ENCODE peak calls at places on chromosome 10, in nine cellular contexts. One of them, this sample, is unnamed.

GRCh38 chr10:80599424-80599847 is 61.7 kb downstream of the SH2D4B start:
- DNase-seq in T-helper 2 cell: no peak
- DNase-seq in activated naive CD8-positive, alpha-beta T cell treated with anti-CD3 and anti-CD28 coated beads, Interleukin-2, amount 50 U/mL, for 24 hours: peak
- DNase-seq in stimulated activated CD4-positive, alpha-beta T cell treated with anti-CD3 and anti-CD28 coated beads, TNF-alpha, amount 100 ng/mL, for 1 hour: peak
- DNase-seq in activated naive CD4-positive, alpha-beta T cell treated with anti-CD3 and anti-CD28 coated beads, Interleukin-2, amount 10 ng/mL, durations not matched to agents 7 days and 5 days: peak
- DNase-seq in nephron progenitor cell: peak
- DNase-seq in fibroblast of pulmonary artery: peak
- DNase-seq in sciatic nerve: no peak
- DNase-seq in fibroblast of mammary gland: peak
- DNase-seq in this sample: no peak

GRCh38 chr10:74799840-74800239 is 26.6 kb upstream of the KAT6B start:
- DNase-seq in T-helper 2 cell: no peak
- DNase-seq in activated naive CD8-positive, alpha-beta T cell treated with anti-CD3 and anti-CD28 coated beads, Interleukin-2, amount 50 U/mL, for 24 hours: peak
- DNase-seq in stimulated activated CD4-positive, alpha-beta T cell treated with anti-CD3 and anti-CD28 coated beads, TNF-alpha, amount 100 ng/mL, for 1 hour: no peak
- DNase-seq in activated naive CD4-positive, alpha-beta T cell treated with anti-CD3 and anti-CD28 coated beads, Interleukin-2, amount 10 ng/mL, durations not matched to agents 7 days and 5 days: no peak
- DNase-seq in nephron progenitor cell: no peak
- DNase-seq in fibroblast of pulmonary artery: peak
- DNase-seq in sciatic nerve: no peak
- DNase-seq in fibroblast of mammary gland: peak
- DNase-seq in this sample: no peak

GRCh38 chr10:133131053-133131452 is 29.0 kb upstream of the KNDC1 start:
- DNase-seq in T-helper 2 cell: no peak
- DNase-seq in activated naive CD8-positive, alpha-beta T cell treated with anti-CD3 and anti-CD28 coated beads, Interleukin-2, amount 50 U/mL, for 24 hours: no peak
- DNase-seq in stimulated activated CD4-positive, alpha-beta T cell treated with anti-CD3 and anti-CD28 coated beads, TNF-alpha, amount 100 ng/mL, for 1 hour: no peak
- DNase-seq in activated naive CD4-positive, alpha-beta T cell treated with anti-CD3 and anti-CD28 coated beads, Interleukin-2, amount 10 ng/mL, durations not matched to agents 7 days and 5 days: no peak
- DNase-seq in nephron progenitor cell: no peak
- DNase-seq in fibroblast of pulmonary artery: no peak
- DNase-seq in sciatic nerve: no peak
- DNase-seq in fibroblast of mammary gland: no peak
- DNase-seq in this sample: no peak

GRCh38 chr10:90430186-90430585 is 427.7 kb downstream of the HTR7 start:
- DNase-seq in T-helper 2 cell: no peak
- DNase-seq in activated naive CD8-positive, alpha-beta T cell treated with anti-CD3 and anti-CD28 coated beads, Interleukin-2, amount 50 U/mL, for 24 hours: no peak
- DNase-seq in stimulated activated CD4-positive, alpha-beta T cell treated with anti-CD3 and anti-CD28 coated beads, TNF-alpha, amount 100 ng/mL, for 1 hour: no peak
- DNase-seq in activated naive CD4-positive, alpha-beta T cell treated with anti-CD3 and anti-CD28 coated beads, Interleukin-2, amount 10 ng/mL, durations not matched to agents 7 days and 5 days: no peak
- DNase-seq in nephron progenitor cell: no peak
- DNase-seq in fibroblast of pulmonary artery: no peak
- DNase-seq in sciatic nerve: no peak
- DNase-seq in fibroblast of mammary gland: no peak
- DNase-seq in this sample: no peak

GRCh38 chr10:110822708-110823291 is 48.9 kb upstream of the PDCD4 start:
- DNase-seq in T-helper 2 cell: no peak
- DNase-seq in activated naive CD8-positive, alpha-beta T cell treated with anti-CD3 and anti-CD28 coated beads, Interleukin-2, amount 50 U/mL, for 24 hours: no peak
- DNase-seq in stimulated activated CD4-positive, alpha-beta T cell treated with anti-CD3 and anti-CD28 coated beads, TNF-alpha, amount 100 ng/mL, for 1 hour: no peak
- DNase-seq in activated naive CD4-positive, alpha-beta T cell treated with anti-CD3 and anti-CD28 coated beads, Interleukin-2, amount 10 ng/mL, durations not matched to agents 7 days and 5 days: no peak
- DNase-seq in nephron progenitor cell: no peak
- DNase-seq in fibroblast of pulmonary artery: no peak
- DNase-seq in sciatic nerve: no peak
- DNase-seq in fibroblast of mammary gland: no peak
- DNase-seq in this sample: no peak

GRCh38 chr10:62377966-62378365 is 3.8 kb downstream of the ZNF365 start:
- DNase-seq in T-helper 2 cell: no peak
- DNase-seq in activated naive CD8-positive, alpha-beta T cell treated with anti-CD3 and anti-CD28 coated beads, Interleukin-2, amount 50 U/mL, for 24 hours: no peak
- DNase-seq in stimulated activated CD4-positive, alpha-beta T cell treated with anti-CD3 and anti-CD28 coated beads, TNF-alpha, amount 100 ng/mL, for 1 hour: no peak
- DNase-seq in activated naive CD4-positive, alpha-beta T cell treated with anti-CD3 and anti-CD28 coated beads, Interleukin-2, amount 10 ng/mL, durations not matched to agents 7 days and 5 days: no peak
- DNase-seq in nephron progenitor cell: no peak
- DNase-seq in fibroblast of pulmonary artery: no peak
- DNase-seq in sciatic nerve: no peak
- DNase-seq in fibroblast of mammary gland: no peak
- DNase-seq in this sample: no peak

GRCh38 chr10:90321132-90321816 is 536.6 kb downstream of the HTR7 start:
- DNase-seq in T-helper 2 cell: no peak
- DNase-seq in activated naive CD8-positive, alpha-beta T cell treated with anti-CD3 and anti-CD28 coated beads, Interleukin-2, amount 50 U/mL, for 24 hours: no peak
- DNase-seq in stimulated activated CD4-positive, alpha-beta T cell treated with anti-CD3 and anti-CD28 coated beads, TNF-alpha, amount 100 ng/mL, for 1 hour: no peak
- DNase-seq in activated naive CD4-positive, alpha-beta T cell treated with anti-CD3 and anti-CD28 coated beads, Interleukin-2, amount 10 ng/mL, durations not matched to agents 7 days and 5 days: no peak
- DNase-seq in nephron progenitor cell: no peak
- DNase-seq in fibroblast of pulmonary artery: peak
- DNase-seq in sciatic nerve: no peak
- DNase-seq in fibroblast of mammary gland: peak
- DNase-seq in this sample: no peak

GRCh38 chr10:6840766-6841165 is 260.7 kb upstream of the PRKCQ start:
- DNase-seq in T-helper 2 cell: no peak
- DNase-seq in activated naive CD8-positive, alpha-beta T cell treated with anti-CD3 and anti-CD28 coated beads, Interleukin-2, amount 50 U/mL, for 24 hours: no peak
- DNase-seq in stimulated activated CD4-positive, alpha-beta T cell treated with anti-CD3 and anti-CD28 coated beads, TNF-alpha, amount 100 ng/mL, for 1 hour: no peak
- DNase-seq in activated naive CD4-positive, alpha-beta T cell treated with anti-CD3 and anti-CD28 coated beads, Interleukin-2, amount 10 ng/mL, durations not matched to agents 7 days and 5 days: no peak
- DNase-seq in nephron progenitor cell: no peak
- DNase-seq in fibroblast of pulmonary artery: peak
- DNase-seq in sciatic nerve: no peak
- DNase-seq in fibroblast of mammary gland: peak
- DNase-seq in this sample: no peak

GRCh38 chr10:27723436-27723835 is 22.2 kb downstream of the MKX start:
- DNase-seq in T-helper 2 cell: no peak
- DNase-seq in activated naive CD8-positive, alpha-beta T cell treated with anti-CD3 and anti-CD28 coated beads, Interleukin-2, amount 50 U/mL, for 24 hours: no peak
- DNase-seq in stimulated activated CD4-positive, alpha-beta T cell treated with anti-CD3 and anti-CD28 coated beads, TNF-alpha, amount 100 ng/mL, for 1 hour: no peak
- DNase-seq in activated naive CD4-positive, alpha-beta T cell treated with anti-CD3 and anti-CD28 coated beads, Interleukin-2, amount 10 ng/mL, durations not matched to agents 7 days and 5 days: no peak
- DNase-seq in nephron progenitor cell: no peak
- DNase-seq in fibroblast of pulmonary artery: no peak
- DNase-seq in sciatic nerve: no peak
- DNase-seq in fibroblast of mammary gland: peak
- DNase-seq in this sample: no peak

GRCh38 chr10:24793648-24794379 is 70.1 kb upstream of the ARHGAP21 start:
- DNase-seq in T-helper 2 cell: no peak
- DNase-seq in activated naive CD8-positive, alpha-beta T cell treated with anti-CD3 and anti-CD28 coated beads, Interleukin-2, amount 50 U/mL, for 24 hours: no peak
- DNase-seq in stimulated activated CD4-positive, alpha-beta T cell treated with anti-CD3 and anti-CD28 coated beads, TNF-alpha, amount 100 ng/mL, for 1 hour: no peak
- DNase-seq in activated naive CD4-positive, alpha-beta T cell treated with anti-CD3 and anti-CD28 coated beads, Interleukin-2, amount 10 ng/mL, durations not matched to agents 7 days and 5 days: no peak
- DNase-seq in nephron progenitor cell: no peak
- DNase-seq in fibroblast of pulmonary artery: peak
- DNase-seq in sciatic nerve: no peak
- DNase-seq in fibroblast of mammary gland: peak
- DNase-seq in this sample: no peak

GRCh38 chr10:62614389-62615157 is 189.9 kb upstream of the ADO start:
- DNase-seq in T-helper 2 cell: no peak
- DNase-seq in activated naive CD8-positive, alpha-beta T cell treated with anti-CD3 and anti-CD28 coated beads, Interleukin-2, amount 50 U/mL, for 24 hours: peak
- DNase-seq in stimulated activated CD4-positive, alpha-beta T cell treated with anti-CD3 and anti-CD28 coated beads, TNF-alpha, amount 100 ng/mL, for 1 hour: no peak
- DNase-seq in activated naive CD4-positive, alpha-beta T cell treated with anti-CD3 and anti-CD28 coated beads, Interleukin-2, amount 10 ng/mL, durations not matched to agents 7 days and 5 days: no peak
- DNase-seq in nephron progenitor cell: no peak
- DNase-seq in fibroblast of pulmonary artery: no peak
- DNase-seq in sciatic nerve: no peak
- DNase-seq in fibroblast of mammary gland: peak
- DNase-seq in this sample: no peak

GRCh38 chr10:18159596-18159995 is 19.4 kb downstream of the CACNB2 start:
- DNase-seq in T-helper 2 cell: no peak
- DNase-seq in activated naive CD8-positive, alpha-beta T cell treated with anti-CD3 and anti-CD28 coated beads, Interleukin-2, amount 50 U/mL, for 24 hours: no peak
- DNase-seq in stimulated activated CD4-positive, alpha-beta T cell treated with anti-CD3 and anti-CD28 coated beads, TNF-alpha, amount 100 ng/mL, for 1 hour: no peak
- DNase-seq in activated naive CD4-positive, alpha-beta T cell treated with anti-CD3 and anti-CD28 coated beads, Interleukin-2, amount 10 ng/mL, durations not matched to agents 7 days and 5 days: no peak
- DNase-seq in nephron progenitor cell: no peak
- DNase-seq in fibroblast of pulmonary artery: peak
- DNase-seq in sciatic nerve: no peak
- DNase-seq in fibroblast of mammary gland: peak
- DNase-seq in this sample: no peak

GRCh38 chr10:129609551-129609950 is 142.5 kb downstream of the MGMT start:
- DNase-seq in T-helper 2 cell: no peak
- DNase-seq in activated naive CD8-positive, alpha-beta T cell treated with anti-CD3 and anti-CD28 coated beads, Interleukin-2, amount 50 U/mL, for 24 hours: no peak
- DNase-seq in stimulated activated CD4-positive, alpha-beta T cell treated with anti-CD3 and anti-CD28 coated beads, TNF-alpha, amount 100 ng/mL, for 1 hour: no peak
- DNase-seq in activated naive CD4-positive, alpha-beta T cell treated with anti-CD3 and anti-CD28 coated beads, Interleukin-2, amount 10 ng/mL, durations not matched to agents 7 days and 5 days: no peak
- DNase-seq in nephron progenitor cell: no peak
- DNase-seq in fibroblast of pulmonary artery: no peak
- DNase-seq in sciatic nerve: no peak
- DNase-seq in fibroblast of mammary gland: no peak
- DNase-seq in this sample: no peak

GRCh38 chr10:85458274-85458673 is 908.3 kb downstream of the GRID1 start:
- DNase-seq in T-helper 2 cell: no peak
- DNase-seq in activated naive CD8-positive, alpha-beta T cell treated with anti-CD3 and anti-CD28 coated beads, Interleukin-2, amount 50 U/mL, for 24 hours: no peak
- DNase-seq in stimulated activated CD4-positive, alpha-beta T cell treated with anti-CD3 and anti-CD28 coated beads, TNF-alpha, amount 100 ng/mL, for 1 hour: no peak
- DNase-seq in activated naive CD4-positive, alpha-beta T cell treated with anti-CD3 and anti-CD28 coated beads, Interleukin-2, amount 10 ng/mL, durations not matched to agents 7 days and 5 days: no peak
- DNase-seq in nephron progenitor cell: peak
- DNase-seq in fibroblast of pulmonary artery: no peak
- DNase-seq in sciatic nerve: no peak
- DNase-seq in fibroblast of mammary gland: no peak
- DNase-seq in this sample: no peak

GRCh38 chr10:124000792-124001201 is 92.6 kb downstream of the CHST15 start:
- DNase-seq in T-helper 2 cell: no peak
- DNase-seq in activated naive CD8-positive, alpha-beta T cell treated with anti-CD3 and anti-CD28 coated beads, Interleukin-2, amount 50 U/mL, for 24 hours: no peak
- DNase-seq in stimulated activated CD4-positive, alpha-beta T cell treated with anti-CD3 and anti-CD28 coated beads, TNF-alpha, amount 100 ng/mL, for 1 hour: no peak
- DNase-seq in activated naive CD4-positive, alpha-beta T cell treated with anti-CD3 and anti-CD28 coated beads, Interleukin-2, amount 10 ng/mL, durations not matched to agents 7 days and 5 days: no peak
- DNase-seq in nephron progenitor cell: no peak
- DNase-seq in fibroblast of pulmonary artery: no peak
- DNase-seq in sciatic nerve: peak
- DNase-seq in fibroblast of mammary gland: peak
- DNase-seq in this sample: no peak

GRCh38 chr10:51867956-51868355 is 168.6 kb upstream of the CSTF2T start:
- DNase-seq in T-helper 2 cell: no peak
- DNase-seq in activated naive CD8-positive, alpha-beta T cell treated with anti-CD3 and anti-CD28 coated beads, Interleukin-2, amount 50 U/mL, for 24 hours: no peak
- DNase-seq in stimulated activated CD4-positive, alpha-beta T cell treated with anti-CD3 and anti-CD28 coated beads, TNF-alpha, amount 100 ng/mL, for 1 hour: no peak
- DNase-seq in activated naive CD4-positive, alpha-beta T cell treated with anti-CD3 and anti-CD28 coated beads, Interleukin-2, amount 10 ng/mL, durations not matched to agents 7 days and 5 days: no peak
- DNase-seq in nephron progenitor cell: no peak
- DNase-seq in fibroblast of pulmonary artery: peak
- DNase-seq in sciatic nerve: no peak
- DNase-seq in fibroblast of mammary gland: peak
- DNase-seq in this sample: no peak

GRCh38 chr10:53903756-53904155 is 897.3 kb downstream of the PCDH15 start:
- DNase-seq in T-helper 2 cell: no peak
- DNase-seq in activated naive CD8-positive, alpha-beta T cell treated with anti-CD3 and anti-CD28 coated beads, Interleukin-2, amount 50 U/mL, for 24 hours: no peak
- DNase-seq in stimulated activated CD4-positive, alpha-beta T cell treated with anti-CD3 and anti-CD28 coated beads, TNF-alpha, amount 100 ng/mL, for 1 hour: no peak
- DNase-seq in activated naive CD4-positive, alpha-beta T cell treated with anti-CD3 and anti-CD28 coated beads, Interleukin-2, amount 10 ng/mL, durations not matched to agents 7 days and 5 days: no peak
- DNase-seq in nephron progenitor cell: no peak
- DNase-seq in fibroblast of pulmonary artery: no peak
- DNase-seq in sciatic nerve: no peak
- DNase-seq in fibroblast of mammary gland: no peak
- DNase-seq in this sample: no peak

GRCh38 chr10:58645762-58646161 is 133.1 kb downstream of the BICC1 start:
- DNase-seq in T-helper 2 cell: no peak
- DNase-seq in activated naive CD8-positive, alpha-beta T cell treated with anti-CD3 and anti-CD28 coated beads, Interleukin-2, amount 50 U/mL, for 24 hours: no peak
- DNase-seq in stimulated activated CD4-positive, alpha-beta T cell treated with anti-CD3 and anti-CD28 coated beads, TNF-alpha, amount 100 ng/mL, for 1 hour: no peak
- DNase-seq in activated naive CD4-positive, alpha-beta T cell treated with anti-CD3 and anti-CD28 coated beads, Interleukin-2, amount 10 ng/mL, durations not matched to agents 7 days and 5 days: no peak
- DNase-seq in nephron progenitor cell: no peak
- DNase-seq in fibroblast of pulmonary artery: peak
- DNase-seq in sciatic nerve: no peak
- DNase-seq in fibroblast of mammary gland: peak
- DNase-seq in this sample: no peak

GRCh38 chr10:36606234-36606839 is 519.1 kb upstream of the ANKRD30A start:
- DNase-seq in T-helper 2 cell: no peak
- DNase-seq in activated naive CD8-positive, alpha-beta T cell treated with anti-CD3 and anti-CD28 coated beads, Interleukin-2, amount 50 U/mL, for 24 hours: no peak
- DNase-seq in stimulated activated CD4-positive, alpha-beta T cell treated with anti-CD3 and anti-CD28 coated beads, TNF-alpha, amount 100 ng/mL, for 1 hour: no peak
- DNase-seq in activated naive CD4-positive, alpha-beta T cell treated with anti-CD3 and anti-CD28 coated beads, Interleukin-2, amount 10 ng/mL, durations not matched to agents 7 days and 5 days: no peak
- DNase-seq in nephron progenitor cell: no peak
- DNase-seq in fibroblast of pulmonary artery: peak
- DNase-seq in sciatic nerve: no peak
- DNase-seq in fibroblast of mammary gland: no peak
- DNase-seq in this sample: no peak

GRCh38 chr10:110737886-110738634 is 93.9 kb downstream of the RBM20 start:
- DNase-seq in T-helper 2 cell: no peak
- DNase-seq in activated naive CD8-positive, alpha-beta T cell treated with anti-CD3 and anti-CD28 coated beads, Interleukin-2, amount 50 U/mL, for 24 hours: no peak
- DNase-seq in stimulated activated CD4-positive, alpha-beta T cell treated with anti-CD3 and anti-CD28 coated beads, TNF-alpha, amount 100 ng/mL, for 1 hour: no peak
- DNase-seq in activated naive CD4-positive, alpha-beta T cell treated with anti-CD3 and anti-CD28 coated beads, Interleukin-2, amount 10 ng/mL, durations not matched to agents 7 days and 5 days: no peak
- DNase-seq in nephron progenitor cell: no peak
- DNase-seq in fibroblast of pulmonary artery: peak
- DNase-seq in sciatic nerve: no peak
- DNase-seq in fibroblast of mammary gland: peak
- DNase-seq in this sample: no peak

GRCh38 chr10:126921974-126922525 is 16.8 kb downstream of the DOCK1 start:
- DNase-seq in T-helper 2 cell: no peak
- DNase-seq in activated naive CD8-positive, alpha-beta T cell treated with anti-CD3 and anti-CD28 coated beads, Interleukin-2, amount 50 U/mL, for 24 hours: no peak
- DNase-seq in stimulated activated CD4-positive, alpha-beta T cell treated with anti-CD3 and anti-CD28 coated beads, TNF-alpha, amount 100 ng/mL, for 1 hour: no peak
- DNase-seq in activated naive CD4-positive, alpha-beta T cell treated with anti-CD3 and anti-CD28 coated beads, Interleukin-2, amount 10 ng/mL, durations not matched to agents 7 days and 5 days: no peak
- DNase-seq in nephron progenitor cell: no peak
- DNase-seq in fibroblast of pulmonary artery: peak
- DNase-seq in sciatic nerve: no peak
- DNase-seq in fibroblast of mammary gland: peak
- DNase-seq in this sample: no peak

GRCh38 chr10:79090134-79090803 is 21.5 kb downstream of the ZMIZ1 start:
- DNase-seq in T-helper 2 cell: no peak
- DNase-seq in activated naive CD8-positive, alpha-beta T cell treated with anti-CD3 and anti-CD28 coated beads, Interleukin-2, amount 50 U/mL, for 24 hours: no peak
- DNase-seq in stimulated activated CD4-positive, alpha-beta T cell treated with anti-CD3 and anti-CD28 coated beads, TNF-alpha, amount 100 ng/mL, for 1 hour: no peak
- DNase-seq in activated naive CD4-positive, alpha-beta T cell treated with anti-CD3 and anti-CD28 coated beads, Interleukin-2, amount 10 ng/mL, durations not matched to agents 7 days and 5 days: no peak
- DNase-seq in nephron progenitor cell: no peak
- DNase-seq in fibroblast of pulmonary artery: peak
- DNase-seq in sciatic nerve: no peak
- DNase-seq in fibroblast of mammary gland: no peak
- DNase-seq in this sample: no peak

GRCh38 chr10:124384142-124384541 is 34.6 kb downstream of the OAT start:
- DNase-seq in T-helper 2 cell: no peak
- DNase-seq in activated naive CD8-positive, alpha-beta T cell treated with anti-CD3 and anti-CD28 coated beads, Interleukin-2, amount 50 U/mL, for 24 hours: no peak
- DNase-seq in stimulated activated CD4-positive, alpha-beta T cell treated with anti-CD3 and anti-CD28 coated beads, TNF-alpha, amount 100 ng/mL, for 1 hour: no peak
- DNase-seq in activated naive CD4-positive, alpha-beta T cell treated with anti-CD3 and anti-CD28 coated beads, Interleukin-2, amount 10 ng/mL, durations not matched to agents 7 days and 5 days: no peak
- DNase-seq in nephron progenitor cell: no peak
- DNase-seq in fibroblast of pulmonary artery: no peak
- DNase-seq in sciatic nerve: peak
- DNase-seq in fibroblast of mammary gland: no peak
- DNase-seq in this sample: no peak

GRCh38 chr10:70584941-70585544 is 17.5 kb downstream of the PRF1 start:
- DNase-seq in T-helper 2 cell: no peak
- DNase-seq in activated naive CD8-positive, alpha-beta T cell treated with anti-CD3 and anti-CD28 coated beads, Interleukin-2, amount 50 U/mL, for 24 hours: no peak
- DNase-seq in stimulated activated CD4-positive, alpha-beta T cell treated with anti-CD3 and anti-CD28 coated beads, TNF-alpha, amount 100 ng/mL, for 1 hour: no peak
- DNase-seq in activated naive CD4-positive, alpha-beta T cell treated with anti-CD3 and anti-CD28 coated beads, Interleukin-2, amount 10 ng/mL, durations not matched to agents 7 days and 5 days: peak
- DNase-seq in nephron progenitor cell: peak
- DNase-seq in fibroblast of pulmonary artery: no peak
- DNase-seq in sciatic nerve: no peak
- DNase-seq in fibroblast of mammary gland: peak
- DNase-seq in this sample: no peak

GRCh38 chr10:92574545-92575377 is 868 bp upstream of the IDE start:
- DNase-seq in T-helper 2 cell: no peak
- DNase-seq in activated naive CD8-positive, alpha-beta T cell treated with anti-CD3 and anti-CD28 coated beads, Interleukin-2, amount 50 U/mL, for 24 hours: no peak
- DNase-seq in stimulated activated CD4-positive, alpha-beta T cell treated with anti-CD3 and anti-CD28 coated beads, TNF-alpha, amount 100 ng/mL, for 1 hour: no peak
- DNase-seq in activated naive CD4-positive, alpha-beta T cell treated with anti-CD3 and anti-CD28 coated beads, Interleukin-2, amount 10 ng/mL, durations not matched to agents 7 days and 5 days: no peak
- DNase-seq in nephron progenitor cell: no peak
- DNase-seq in fibroblast of pulmonary artery: peak
- DNase-seq in sciatic nerve: no peak
- DNase-seq in fibroblast of mammary gland: peak
- DNase-seq in this sample: no peak

GRCh38 chr10:129759214-129760002 is 204.7 kb downstream of the EBF3 start:
- DNase-seq in T-helper 2 cell: no peak
- DNase-seq in activated naive CD8-positive, alpha-beta T cell treated with anti-CD3 and anti-CD28 coated beads, Interleukin-2, amount 50 U/mL, for 24 hours: no peak
- DNase-seq in stimulated activated CD4-positive, alpha-beta T cell treated with anti-CD3 and anti-CD28 coated beads, TNF-alpha, amount 100 ng/mL, for 1 hour: no peak
- DNase-seq in activated naive CD4-positive, alpha-beta T cell treated with anti-CD3 and anti-CD28 coated beads, Interleukin-2, amount 10 ng/mL, durations not matched to agents 7 days and 5 days: peak
- DNase-seq in nephron progenitor cell: no peak
- DNase-seq in fibroblast of pulmonary artery: no peak
- DNase-seq in sciatic nerve: peak
- DNase-seq in fibroblast of mammary gland: no peak
- DNase-seq in this sample: no peak

GRCh38 chr10:98246911-98247820 is 20.8 kb downstream of the LOXL4 start:
- DNase-seq in T-helper 2 cell: no peak
- DNase-seq in activated naive CD8-positive, alpha-beta T cell treated with anti-CD3 and anti-CD28 coated beads, Interleukin-2, amount 50 U/mL, for 24 hours: no peak
- DNase-seq in stimulated activated CD4-positive, alpha-beta T cell treated with anti-CD3 and anti-CD28 coated beads, TNF-alpha, amount 100 ng/mL, for 1 hour: no peak
- DNase-seq in activated naive CD4-positive, alpha-beta T cell treated with anti-CD3 and anti-CD28 coated beads, Interleukin-2, amount 10 ng/mL, durations not matched to agents 7 days and 5 days: no peak
- DNase-seq in nephron progenitor cell: peak
- DNase-seq in fibroblast of pulmonary artery: peak
- DNase-seq in sciatic nerve: no peak
- DNase-seq in fibroblast of mammary gland: peak
- DNase-seq in this sample: no peak

GRCh38 chr10:70652761-70653657 is 19.3 kb upstream of the ADAMTS14 start:
- DNase-seq in T-helper 2 cell: no peak
- DNase-seq in activated naive CD8-positive, alpha-beta T cell treated with anti-CD3 and anti-CD28 coated beads, Interleukin-2, amount 50 U/mL, for 24 hours: no peak
- DNase-seq in stimulated activated CD4-positive, alpha-beta T cell treated with anti-CD3 and anti-CD28 coated beads, TNF-alpha, amount 100 ng/mL, for 1 hour: no peak
- DNase-seq in activated naive CD4-positive, alpha-beta T cell treated with anti-CD3 and anti-CD28 coated beads, Interleukin-2, amount 10 ng/mL, durations not matched to agents 7 days and 5 days: no peak
- DNase-seq in nephron progenitor cell: no peak
- DNase-seq in fibroblast of pulmonary artery: peak
- DNase-seq in sciatic nerve: no peak
- DNase-seq in fibroblast of mammary gland: peak
- DNase-seq in this sample: no peak

GRCh38 chr10:129108378-129108777 is 358.7 kb upstream of the MGMT start:
- DNase-seq in T-helper 2 cell: no peak
- DNase-seq in activated naive CD8-positive, alpha-beta T cell treated with anti-CD3 and anti-CD28 coated beads, Interleukin-2, amount 50 U/mL, for 24 hours: no peak
- DNase-seq in stimulated activated CD4-positive, alpha-beta T cell treated with anti-CD3 and anti-CD28 coated beads, TNF-alpha, amount 100 ng/mL, for 1 hour: no peak
- DNase-seq in activated naive CD4-positive, alpha-beta T cell treated with anti-CD3 and anti-CD28 coated beads, Interleukin-2, amount 10 ng/mL, durations not matched to agents 7 days and 5 days: no peak
- DNase-seq in nephron progenitor cell: no peak
- DNase-seq in fibroblast of pulmonary artery: no peak
- DNase-seq in sciatic nerve: no peak
- DNase-seq in fibroblast of mammary gland: no peak
- DNase-seq in this sample: no peak

GRCh38 chr10:80894797-80895467 is 357.2 kb downstream of the SH2D4B start:
- DNase-seq in T-helper 2 cell: no peak
- DNase-seq in activated naive CD8-positive, alpha-beta T cell treated with anti-CD3 and anti-CD28 coated beads, Interleukin-2, amount 50 U/mL, for 24 hours: no peak
- DNase-seq in stimulated activated CD4-positive, alpha-beta T cell treated with anti-CD3 and anti-CD28 coated beads, TNF-alpha, amount 100 ng/mL, for 1 hour: no peak
- DNase-seq in activated naive CD4-positive, alpha-beta T cell treated with anti-CD3 and anti-CD28 coated beads, Interleukin-2, amount 10 ng/mL, durations not matched to agents 7 days and 5 days: no peak
- DNase-seq in nephron progenitor cell: no peak
- DNase-seq in fibroblast of pulmonary artery: no peak
- DNase-seq in sciatic nerve: no peak
- DNase-seq in fibroblast of mammary gland: no peak
- DNase-seq in this sample: no peak

GRCh38 chr10:1316107-1316805 is 260.1 kb downstream of the WDR37 start:
- DNase-seq in T-helper 2 cell: no peak
- DNase-seq in activated naive CD8-positive, alpha-beta T cell treated with anti-CD3 and anti-CD28 coated beads, Interleukin-2, amount 50 U/mL, for 24 hours: no peak
- DNase-seq in stimulated activated CD4-positive, alpha-beta T cell treated with anti-CD3 and anti-CD28 coated beads, TNF-alpha, amount 100 ng/mL, for 1 hour: no peak
- DNase-seq in activated naive CD4-positive, alpha-beta T cell treated with anti-CD3 and anti-CD28 coated beads, Interleukin-2, amount 10 ng/mL, durations not matched to agents 7 days and 5 days: no peak
- DNase-seq in nephron progenitor cell: no peak
- DNase-seq in fibroblast of pulmonary artery: no peak
- DNase-seq in sciatic nerve: no peak
- DNase-seq in fibroblast of mammary gland: no peak
- DNase-seq in this sample: no peak

This sample was measured in NCI-H1930.